ENCODE peak calls at places on chromosomes 12 and 14, in six cellular contexts. One of them, this sample, is unnamed.

GRCh38 chr12:51533799-51534198 is 57.2 kb upstream of the SCN8A start:
- DNase-seq in tibial artery: no peak
- DNase-seq in activated CD4-positive, CD25-positive, alpha-beta regulatory T cell: no peak
- DNase-seq in NCI-H1417: peak
- DNase-seq in T1000: no peak
- DNase-seq in H4: no peak
- DNase-seq in this sample: no peak

GRCh38 chr14:22071001-22071400 is 397.4 kb upstream of the OR4E1 start:
- DNase-seq in NCI-H1417: no peak
- DNase-seq in activated CD4-positive, CD25-positive, alpha-beta regulatory T cell: peak
- DNase-seq in H4: no peak
- DNase-seq in tibial artery: no peak
- DNase-seq in T1000: no peak
- DNase-seq in this sample: no peak

GRCh38 chr14:88868558-88869159 is 44.2 kb downstream of the TTC8 start:
- DNase-seq in H4: peak
- DNase-seq in activated CD4-positive, CD25-positive, alpha-beta regulatory T cell: no peak
- DNase-seq in tibial artery: no peak
- DNase-seq in T1000: no peak
- DNase-seq in NCI-H1417: peak
- DNase-seq in this sample: no peak

GRCh38 chr12:113678222-113678621 is 206.6 kb upstream of the LHX5 start:
- DNase-seq in tibial artery: no peak
- DNase-seq in activated CD4-positive, CD25-positive, alpha-beta regulatory T cell: no peak
- DNase-seq in NCI-H1417: no peak
- DNase-seq in T1000: no peak
- DNase-seq in H4: no peak
- DNase-seq in this sample: no peak

GRCh38 chr14:61337893-61338292 is 16.5 kb downstream of the PRKCH start:
- DNase-seq in activated CD4-positive, CD25-positive, alpha-beta regulatory T cell: peak
- DNase-seq in T1000: no peak
- DNase-seq in tibial artery: no peak
- DNase-seq in H4: no peak
- DNase-seq in NCI-H1417: no peak
- DNase-seq in this sample: no peak

GRCh38 chr14:99118046-99118721 is 153.8 kb downstream of the BCL11B start:
- DNase-seq in activated CD4-positive, CD25-positive, alpha-beta regulatory T cell: no peak
- DNase-seq in NCI-H1417: no peak
- DNase-seq in T1000: no peak
- DNase-seq in tibial artery: peak
- DNase-seq in H4: no peak
- DNase-seq in this sample: no peak

GRCh38 chr12:20549115-20549719 is 145.9 kb upstream of the SLCO1C1 start:
- DNase-seq in T1000: no peak
- DNase-seq in activated CD4-positive, CD25-positive, alpha-beta regulatory T cell: no peak
- DNase-seq in H4: peak
- DNase-seq in NCI-H1417: no peak
- DNase-seq in tibial artery: no peak
- DNase-seq in this sample: no peak

GRCh38 chr14:64758711-64759554 is 54.7 kb downstream of the PLEKHG3 start:
- DNase-seq in NCI-H1417: no peak
- DNase-seq in H4: peak
- DNase-seq in activated CD4-positive, CD25-positive, alpha-beta regulatory T cell: no peak
- DNase-seq in T1000: peak
- DNase-seq in tibial artery: peak
- DNase-seq in this sample: no peak

GRCh38 chr14:74616996-74617700 is 5.1 kb upstream of the LTBP2 start:
- DNase-seq in T1000: no peak
- DNase-seq in NCI-H1417: no peak
- DNase-seq in H4: no peak
- DNase-seq in tibial artery: no peak
- DNase-seq in activated CD4-positive, CD25-positive, alpha-beta regulatory T cell: no peak
- DNase-seq in this sample: no peak

GRCh38 chr14:69803753-69804152 is 6.7 kb upstream of the SLC10A1 start:
- DNase-seq in NCI-H1417: no peak
- DNase-seq in H4: no peak
- DNase-seq in activated CD4-positive, CD25-positive, alpha-beta regulatory T cell: no peak
- DNase-seq in T1000: no peak
- DNase-seq in tibial artery: no peak
- DNase-seq in this sample: no peak

GRCh38 chr14:65356327-65356836 is 56.1 kb upstream of the FUT8 start:
- DNase-seq in H4: peak
- DNase-seq in T1000: peak
- DNase-seq in tibial artery: no peak
- DNase-seq in NCI-H1417: no peak
- DNase-seq in activated CD4-positive, CD25-positive, alpha-beta regulatory T cell: no peak
- DNase-seq in this sample: no peak

GRCh38 chr12:103498990-103499389 is 3.2 kb upstream of the C12orf42 start:
- DNase-seq in T1000: no peak
- DNase-seq in tibial artery: no peak
- DNase-seq in activated CD4-positive, CD25-positive, alpha-beta regulatory T cell: no peak
- DNase-seq in NCI-H1417: no peak
- DNase-seq in H4: no peak
- DNase-seq in this sample: no peak

GRCh38 chr12:8829621-8830020 is 7.2 kb downstream of the A2ML1 start:
- DNase-seq in tibial artery: no peak
- DNase-seq in NCI-H1417: no peak
- DNase-seq in H4: no peak
- DNase-seq in activated CD4-positive, CD25-positive, alpha-beta regulatory T cell: no peak
- DNase-seq in T1000: no peak
- DNase-seq in this sample: no peak

GRCh38 chr14:41349289-41349910 is 257.3 kb upstream of the LRFN5 start:
- DNase-seq in tibial artery: no peak
- DNase-seq in activated CD4-positive, CD25-positive, alpha-beta regulatory T cell: no peak
- DNase-seq in H4: no peak
- DNase-seq in NCI-H1417: no peak
- DNase-seq in T1000: no peak
- DNase-seq in this sample: no peak

GRCh38 chr12:6096527-6096926 is 27.9 kb downstream of the VWF start:
- DNase-seq in NCI-H1417: no peak
- DNase-seq in H4: no peak
- DNase-seq in activated CD4-positive, CD25-positive, alpha-beta regulatory T cell: no peak
- DNase-seq in tibial artery: peak
- DNase-seq in T1000: no peak
- DNase-seq in this sample: no peak

GRCh38 chr12:119727600-119728436 is 59.9 kb downstream of the PRKAB1 start:
- DNase-seq in H4: no peak
- DNase-seq in NCI-H1417: no peak
- DNase-seq in T1000: no peak
- DNase-seq in tibial artery: no peak
- DNase-seq in activated CD4-positive, CD25-positive, alpha-beta regulatory T cell: no peak
- DNase-seq in this sample: no peak

GRCh38 chr14:74865156-74865555 is 10.8 kb downstream of the PROX2 start:
- DNase-seq in T1000: no peak
- DNase-seq in activated CD4-positive, CD25-positive, alpha-beta regulatory T cell: no peak
- DNase-seq in tibial artery: no peak
- DNase-seq in H4: no peak
- DNase-seq in NCI-H1417: no peak
- DNase-seq in this sample: no peak

GRCh38 chr12:9735601-9736000 is 2.7 kb upstream of the CLECL1 start:
- DNase-seq in T1000: no peak
- DNase-seq in activated CD4-positive, CD25-positive, alpha-beta regulatory T cell: no peak
- DNase-seq in tibial artery: no peak
- DNase-seq in H4: no peak
- DNase-seq in NCI-H1417: no peak
- DNase-seq in this sample: no peak

GRCh38 chr14:75175677-75176141 is 703 bp downstream of the TMED10 start:
- DNase-seq in H4: no peak
- DNase-seq in T1000: no peak
- DNase-seq in activated CD4-positive, CD25-positive, alpha-beta regulatory T cell: no peak
- DNase-seq in tibial artery: no peak
- DNase-seq in NCI-H1417: no peak
- DNase-seq in this sample: no peak

GRCh38 chr12:94074970-94075695 is 73.2 kb upstream of the PLXNC1 start:
- DNase-seq in tibial artery: peak
- DNase-seq in activated CD4-positive, CD25-positive, alpha-beta regulatory T cell: no peak
- DNase-seq in H4: peak
- DNase-seq in NCI-H1417: peak
- DNase-seq in T1000: no peak
- DNase-seq in this sample: no peak

This sample was measured in stimulated activated CD8-positive, alpha-beta memory T cell treated with anti-CD3 and anti-CD28 coated beads, Interleukin-7, amount 100 ng/mL, for 1 hour.